ENCODE peak calls at places on chromosomes 6 and 20, in six cellular contexts. One of them, this sample, is unnamed.

GRCh38 chr20:11012975-11013374 is 339.2 kb upstream of the JAG1 start:
- DNase-seq in naive thymus-derived CD4-positive, alpha-beta T cell: no peak
- DNase-seq in astrocyte of the spinal cord: peak
- DNase-seq in BE2C: no peak
- DNase-seq in AG04449: no peak
- DNase-seq in CD8-positive, alpha-beta T cell: no peak
- DNase-seq in this sample: no peak

GRCh38 chr6:100116409-100117194 is 122.6 kb upstream of the MCHR2 start:
- DNase-seq in CD8-positive, alpha-beta T cell: no peak
- DNase-seq in astrocyte of the spinal cord: peak
- DNase-seq in BE2C: peak
- DNase-seq in naive thymus-derived CD4-positive, alpha-beta T cell: no peak
- DNase-seq in AG04449: no peak
- DNase-seq in this sample: peak

GRCh38 chr6:136669299-136669699 is 119.1 kb upstream of the MAP7 start:
- DNase-seq in BE2C: no peak
- DNase-seq in astrocyte of the spinal cord: peak
- DNase-seq in naive thymus-derived CD4-positive, alpha-beta T cell: no peak
- DNase-seq in CD8-positive, alpha-beta T cell: no peak
- DNase-seq in AG04449: peak
- DNase-seq in this sample: peak

GRCh38 chr6:15500901-15501805 is 161.7 kb downstream of the DTNBP1 start:
- DNase-seq in BE2C: no peak
- DNase-seq in astrocyte of the spinal cord: no peak
- DNase-seq in AG04449: no peak
- DNase-seq in CD8-positive, alpha-beta T cell: no peak
- DNase-seq in naive thymus-derived CD4-positive, alpha-beta T cell: no peak
- DNase-seq in this sample: no peak

GRCh38 chr6:156013155-156013554 is 557.5 kb upstream of the NOX3 start:
- DNase-seq in CD8-positive, alpha-beta T cell: no peak
- DNase-seq in astrocyte of the spinal cord: no peak
- DNase-seq in AG04449: no peak
- DNase-seq in BE2C: no peak
- DNase-seq in naive thymus-derived CD4-positive, alpha-beta T cell: peak
- DNase-seq in this sample: no peak

GRCh38 chr6:134534708-134535149 is 216.8 kb upstream of the SGK1 start:
- DNase-seq in AG04449: no peak
- DNase-seq in CD8-positive, alpha-beta T cell: no peak
- DNase-seq in BE2C: no peak
- DNase-seq in astrocyte of the spinal cord: peak
- DNase-seq in naive thymus-derived CD4-positive, alpha-beta T cell: peak
- DNase-seq in this sample: peak

GRCh38 chr6:6803180-6803978 is 214.9 kb downstream of the LY86 start:
- DNase-seq in BE2C: no peak
- DNase-seq in CD8-positive, alpha-beta T cell: no peak
- DNase-seq in AG04449: no peak
- DNase-seq in astrocyte of the spinal cord: no peak
- DNase-seq in naive thymus-derived CD4-positive, alpha-beta T cell: no peak
- DNase-seq in this sample: no peak

GRCh38 chr6:147826698-147827097 is 318.2 kb downstream of the SAMD5 start:
- DNase-seq in BE2C: no peak
- DNase-seq in CD8-positive, alpha-beta T cell: no peak
- DNase-seq in naive thymus-derived CD4-positive, alpha-beta T cell: no peak
- DNase-seq in AG04449: no peak
- DNase-seq in astrocyte of the spinal cord: no peak
- DNase-seq in this sample: no peak

GRCh38 chr6:125899726-125900182 is 56.8 kb upstream of the HINT3 start:
- DNase-seq in astrocyte of the spinal cord: no peak
- DNase-seq in AG04449: no peak
- DNase-seq in naive thymus-derived CD4-positive, alpha-beta T cell: no peak
- DNase-seq in CD8-positive, alpha-beta T cell: no peak
- DNase-seq in BE2C: no peak
- DNase-seq in this sample: no peak

GRCh38 chr6:3771407-3772011 is 20.0 kb upstream of the PXDC1 start:
- DNase-seq in CD8-positive, alpha-beta T cell: no peak
- DNase-seq in AG04449: no peak
- DNase-seq in BE2C: no peak
- DNase-seq in naive thymus-derived CD4-positive, alpha-beta T cell: no peak
- DNase-seq in astrocyte of the spinal cord: no peak
- DNase-seq in this sample: no peak

GRCh38 chr6:137264308-137265075 is 45.3 kb upstream of the IFNGR1 start:
- DNase-seq in naive thymus-derived CD4-positive, alpha-beta T cell: no peak
- DNase-seq in BE2C: peak
- DNase-seq in astrocyte of the spinal cord: no peak
- DNase-seq in AG04449: no peak
- DNase-seq in CD8-positive, alpha-beta T cell: no peak
- DNase-seq in this sample: no peak

GRCh38 chr6:100185615-100186014 is 191.6 kb upstream of the MCHR2 start:
- DNase-seq in astrocyte of the spinal cord: no peak
- DNase-seq in AG04449: no peak
- DNase-seq in BE2C: no peak
- DNase-seq in naive thymus-derived CD4-positive, alpha-beta T cell: no peak
- DNase-seq in CD8-positive, alpha-beta T cell: no peak
- DNase-seq in this sample: no peak

GRCh38 chr6:149405823-149406765 is 6.0 kb downstream of the SUMO4 start:
- DNase-seq in CD8-positive, alpha-beta T cell: no peak
- DNase-seq in BE2C: no peak
- DNase-seq in astrocyte of the spinal cord: peak
- DNase-seq in AG04449: no peak
- DNase-seq in naive thymus-derived CD4-positive, alpha-beta T cell: no peak
- DNase-seq in this sample: no peak

GRCh38 chr6:95094751-95095150 is 482.6 kb upstream of the MANEA start:
- DNase-seq in CD8-positive, alpha-beta T cell: no peak
- DNase-seq in BE2C: no peak
- DNase-seq in naive thymus-derived CD4-positive, alpha-beta T cell: no peak
- DNase-seq in astrocyte of the spinal cord: peak
- DNase-seq in AG04449: no peak
- DNase-seq in this sample: no peak

GRCh38 chr6:154602296-154602695 is 91.8 kb upstream of the CNKSR3 start:
- DNase-seq in CD8-positive, alpha-beta T cell: no peak
- DNase-seq in astrocyte of the spinal cord: no peak
- DNase-seq in AG04449: no peak
- DNase-seq in naive thymus-derived CD4-positive, alpha-beta T cell: no peak
- DNase-seq in BE2C: no peak
- DNase-seq in this sample: no peak

GRCh38 chr6:26071135-26071534 is 16.1 kb upstream of the HFE start:
- DNase-seq in naive thymus-derived CD4-positive, alpha-beta T cell: no peak
- DNase-seq in astrocyte of the spinal cord: no peak
- DNase-seq in AG04449: no peak
- DNase-seq in BE2C: no peak
- DNase-seq in CD8-positive, alpha-beta T cell: no peak
- DNase-seq in this sample: peak

GRCh38 chr6:7974932-7975763 is 64.6 kb upstream of the TXNDC5 start:
- DNase-seq in astrocyte of the spinal cord: peak
- DNase-seq in AG04449: no peak
- DNase-seq in naive thymus-derived CD4-positive, alpha-beta T cell: no peak
- DNase-seq in BE2C: peak
- DNase-seq in CD8-positive, alpha-beta T cell: no peak
- DNase-seq in this sample: peak

GRCh38 chr6:120874422-120874821 is 459.9 kb downstream of the TBC1D32 start:
- DNase-seq in BE2C: no peak
- DNase-seq in astrocyte of the spinal cord: no peak
- DNase-seq in AG04449: no peak
- DNase-seq in naive thymus-derived CD4-positive, alpha-beta T cell: no peak
- DNase-seq in CD8-positive, alpha-beta T cell: no peak
- DNase-seq in this sample: no peak
- H3K4me3 ChIP-seq in BE2C: no peak
- H3K4me3 ChIP-seq in astrocyte of the spinal cord: no peak
- H3K4me3 ChIP-seq in AG04449: no peak
- H3K4me3 ChIP-seq in naive thymus-derived CD4-positive, alpha-beta T cell: no peak
- H3K4me3 ChIP-seq in CD8-positive, alpha-beta T cell: no peak
- H3K4me3 ChIP-seq in this sample: no peak

GRCh38 chr6:28770732-28771131 is 153.1 kb downstream of the TRIM27 start:
- DNase-seq in CD8-positive, alpha-beta T cell: no peak
- DNase-seq in naive thymus-derived CD4-positive, alpha-beta T cell: no peak
- DNase-seq in BE2C: no peak
- DNase-seq in AG04449: no peak
- DNase-seq in astrocyte of the spinal cord: no peak
- DNase-seq in this sample: no peak
- H3K4me3 ChIP-seq in CD8-positive, alpha-beta T cell: no peak
- H3K4me3 ChIP-seq in naive thymus-derived CD4-positive, alpha-beta T cell: no peak
- H3K4me3 ChIP-seq in BE2C: no peak
- H3K4me3 ChIP-seq in AG04449: no peak
- H3K4me3 ChIP-seq in astrocyte of the spinal cord: no peak
- H3K4me3 ChIP-seq in this sample: no peak

DNA sequence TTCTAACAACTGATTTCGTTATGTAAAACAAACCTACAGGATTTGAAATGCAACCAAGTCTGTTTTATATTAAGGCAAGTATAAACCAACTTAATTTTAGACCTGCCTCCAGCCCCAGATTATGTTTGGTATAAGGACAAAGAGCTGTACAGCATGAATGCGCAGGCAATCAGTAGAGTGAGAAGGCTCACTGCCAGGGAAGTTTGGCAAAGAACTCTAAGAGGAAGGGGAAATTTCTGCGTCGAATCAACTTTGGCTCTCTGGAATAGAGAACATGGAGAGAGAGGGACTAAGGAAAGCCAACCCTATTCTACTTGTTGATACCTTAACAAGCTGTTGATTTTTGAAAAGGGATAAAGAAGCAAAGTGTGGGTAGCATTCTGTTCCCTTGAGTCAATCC is 96.9 kb upstream of the FOXO3 start:
- DNase-seq in CD8-positive, alpha-beta T cell: no peak
- DNase-seq in astrocyte of the spinal cord: peak
- DNase-seq in AG04449: no peak
- DNase-seq in naive thymus-derived CD4-positive, alpha-beta T cell: no peak
- DNase-seq in BE2C: no peak
- DNase-seq in this sample: no peak
- H3K4me3 ChIP-seq in CD8-positive, alpha-beta T cell: no peak
- H3K4me3 ChIP-seq in astrocyte of the spinal cord: no peak
- H3K4me3 ChIP-seq in AG04449: no peak
- H3K4me3 ChIP-seq in naive thymus-derived CD4-positive, alpha-beta T cell: no peak
- H3K4me3 ChIP-seq in BE2C: no peak
- H3K4me3 ChIP-seq in this sample: no peak

DNA sequence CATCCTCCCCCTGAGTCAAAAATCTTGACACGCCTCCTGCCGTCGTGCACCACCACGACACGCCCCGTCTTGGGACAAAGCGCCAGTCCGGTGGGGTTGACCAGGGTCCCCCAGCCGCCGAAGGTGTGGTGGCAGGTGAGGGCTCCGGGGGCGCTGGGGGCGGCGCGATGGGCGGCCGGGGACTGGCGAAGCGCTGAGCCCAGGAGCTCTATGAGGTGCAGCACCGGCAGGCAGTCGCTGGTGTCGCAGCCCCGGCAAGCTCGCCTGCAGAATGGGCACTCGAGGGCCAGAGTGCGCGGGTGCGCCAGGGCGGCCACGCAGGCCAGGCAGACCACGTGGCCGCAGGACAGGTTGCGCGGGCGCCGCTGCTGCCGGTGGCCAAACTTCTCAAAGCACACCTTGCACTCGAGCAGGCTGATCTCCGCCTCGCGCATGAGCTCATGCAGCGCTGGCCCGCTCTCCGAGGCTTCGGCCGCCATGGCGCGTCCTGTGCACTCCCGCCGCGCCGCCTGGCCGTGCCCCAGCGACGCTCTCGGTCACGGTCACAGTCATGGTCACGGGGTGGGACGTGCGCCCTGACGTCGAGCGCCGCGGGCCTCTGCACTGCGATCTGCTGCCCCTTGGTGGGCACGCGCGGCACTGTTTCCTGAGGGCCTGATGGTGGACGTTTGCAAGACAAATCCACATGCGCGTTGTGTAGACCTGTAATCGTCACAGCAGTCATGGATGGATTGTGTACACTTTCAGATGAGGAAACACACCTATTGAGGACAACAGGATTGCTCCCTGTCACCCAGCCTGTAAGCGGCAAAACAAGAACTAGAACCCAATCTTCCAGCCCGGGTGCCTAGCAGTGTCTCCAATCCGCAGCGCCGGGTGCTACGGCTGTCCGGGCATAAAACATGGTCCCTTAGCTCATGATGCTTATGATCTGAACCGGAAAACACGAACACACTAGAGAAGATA is at the start of gene NHLRC1:
- DNase-seq in BE2C: peak
- DNase-seq in AG04449: no peak
- DNase-seq in astrocyte of the spinal cord: peak
- DNase-seq in naive thymus-derived CD4-positive, alpha-beta T cell: peak
- DNase-seq in CD8-positive, alpha-beta T cell: peak
- DNase-seq in this sample: peak
- H3K4me3 ChIP-seq in BE2C: no peak
- H3K4me3 ChIP-seq in AG04449: peak
- H3K4me3 ChIP-seq in astrocyte of the spinal cord: peak
- H3K4me3 ChIP-seq in naive thymus-derived CD4-positive, alpha-beta T cell: peak
- H3K4me3 ChIP-seq in CD8-positive, alpha-beta T cell: peak
- H3K4me3 ChIP-seq in this sample: peak

GRCh38 chr6:109455502-109456282 is at the start of gene MICAL1:
- DNase-seq in BE2C: peak
- DNase-seq in astrocyte of the spinal cord: peak
- DNase-seq in CD8-positive, alpha-beta T cell: peak
- DNase-seq in naive thymus-derived CD4-positive, alpha-beta T cell: peak
- DNase-seq in AG04449: no peak
- DNase-seq in this sample: peak
- H3K4me3 ChIP-seq in BE2C: peak
- H3K4me3 ChIP-seq in astrocyte of the spinal cord: peak
- H3K4me3 ChIP-seq in CD8-positive, alpha-beta T cell: peak
- H3K4me3 ChIP-seq in naive thymus-derived CD4-positive, alpha-beta T cell: peak
- H3K4me3 ChIP-seq in AG04449: peak
- H3K4me3 ChIP-seq in this sample: peak

DNA sequence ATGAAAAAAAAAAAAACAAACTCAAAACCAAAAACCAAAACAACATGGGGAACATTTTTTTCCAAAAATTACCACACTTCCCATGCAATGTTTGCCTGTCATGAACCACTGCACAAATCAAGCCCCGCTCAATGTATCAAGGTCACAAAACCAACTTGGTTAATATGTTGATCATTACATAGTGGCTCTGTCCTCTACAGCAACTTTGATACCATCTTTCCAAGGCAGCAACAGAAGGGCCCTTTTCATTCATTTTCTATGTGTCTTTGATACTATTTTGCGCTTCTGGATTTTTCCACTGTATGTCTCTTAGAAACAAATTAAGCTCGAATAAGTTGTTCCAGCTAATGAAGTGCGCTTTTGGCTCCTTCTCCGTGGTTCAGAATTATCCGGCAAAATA is 1.5 kb downstream of the ZHX3 start:
- DNase-seq in BE2C: no peak
- DNase-seq in astrocyte of the spinal cord: no peak
- DNase-seq in naive thymus-derived CD4-positive, alpha-beta T cell: no peak
- DNase-seq in CD8-positive, alpha-beta T cell: no peak
- DNase-seq in AG04449: no peak
- DNase-seq in this sample: no peak
- H3K4me3 ChIP-seq in BE2C: no peak
- H3K4me3 ChIP-seq in astrocyte of the spinal cord: peak
- H3K4me3 ChIP-seq in naive thymus-derived CD4-positive, alpha-beta T cell: no peak
- H3K4me3 ChIP-seq in CD8-positive, alpha-beta T cell: no peak
- H3K4me3 ChIP-seq in AG04449: peak
- H3K4me3 ChIP-seq in this sample: peak

DNA sequence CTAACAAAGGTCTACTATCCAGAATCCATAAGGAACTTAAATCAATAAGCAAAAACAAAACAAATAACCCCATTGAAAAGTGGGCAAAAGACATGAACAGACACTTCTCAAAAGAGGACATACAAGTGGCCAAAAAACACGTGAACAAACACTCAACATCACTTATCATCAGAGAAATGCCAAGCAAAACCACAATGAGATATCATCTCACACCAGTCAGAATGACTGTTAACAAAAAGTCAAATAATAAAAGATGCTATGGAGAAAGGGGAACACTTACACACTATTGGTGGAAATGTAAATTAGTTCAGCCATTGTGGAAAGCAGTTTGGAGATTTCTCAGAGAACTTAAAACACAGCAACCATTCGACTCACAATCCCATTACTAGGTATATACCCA is 19.4 kb upstream of the VNN1 start:
- DNase-seq in BE2C: no peak
- DNase-seq in AG04449: no peak
- DNase-seq in naive thymus-derived CD4-positive, alpha-beta T cell: no peak
- DNase-seq in CD8-positive, alpha-beta T cell: no peak
- DNase-seq in astrocyte of the spinal cord: no peak
- DNase-seq in this sample: no peak
- H3K4me3 ChIP-seq in BE2C: no peak
- H3K4me3 ChIP-seq in AG04449: no peak
- H3K4me3 ChIP-seq in naive thymus-derived CD4-positive, alpha-beta T cell: no peak
- H3K4me3 ChIP-seq in CD8-positive, alpha-beta T cell: no peak
- H3K4me3 ChIP-seq in astrocyte of the spinal cord: no peak
- H3K4me3 ChIP-seq in this sample: no peak